ENCODE peak calls at places on chromosome 20, in seven cellular contexts. One of them, this sample, is unnamed.

GRCh38 chr20:47137231-47137865 is 219.2 kb downstream of the ZMYND8 start:
- DNase-seq in nephron progenitor cell: no peak
- DNase-seq in RCC 7860: no peak
- DNase-seq in AML-193: no peak
- DNase-seq in activated naive CD8-positive, alpha-beta T cell treated with anti-CD3 and anti-CD28 coated beads, Interleukin-2, amount 50 U/mL, for 24 hours: no peak
- DNase-seq in epithelial cell of esophagus: no peak
- DNase-seq in mesendoderm: no peak
- DNase-seq in this sample: no peak

GRCh38 chr20:50044353-50044960 is 61.7 kb downstream of the SNAI1 start:
- DNase-seq in RCC 7860: no peak
- DNase-seq in epithelial cell of esophagus: no peak
- DNase-seq in nephron progenitor cell: no peak
- DNase-seq in mesendoderm: no peak
- DNase-seq in AML-193: no peak
- DNase-seq in activated naive CD8-positive, alpha-beta T cell treated with anti-CD3 and anti-CD28 coated beads, Interleukin-2, amount 50 U/mL, for 24 hours: no peak
- DNase-seq in this sample: no peak

GRCh38 chr20:37352611-37352980 is 6.7 kb downstream of the SRC start:
- DNase-seq in activated naive CD8-positive, alpha-beta T cell treated with anti-CD3 and anti-CD28 coated beads, Interleukin-2, amount 50 U/mL, for 24 hours: no peak
- DNase-seq in AML-193: no peak
- DNase-seq in epithelial cell of esophagus: no peak
- DNase-seq in mesendoderm: no peak
- DNase-seq in RCC 7860: no peak
- DNase-seq in nephron progenitor cell: no peak
- DNase-seq in this sample: no peak

GRCh38 chr20:38620501-38620900 is 18.9 kb downstream of the ARHGAP40 start:
- DNase-seq in AML-193: no peak
- DNase-seq in epithelial cell of esophagus: no peak
- DNase-seq in RCC 7860: no peak
- DNase-seq in activated naive CD8-positive, alpha-beta T cell treated with anti-CD3 and anti-CD28 coated beads, Interleukin-2, amount 50 U/mL, for 24 hours: no peak
- DNase-seq in nephron progenitor cell: no peak
- DNase-seq in mesendoderm: no peak
- DNase-seq in this sample: no peak

GRCh38 chr20:38315290-38315966 is 11.5 kb downstream of the BPI start:
- DNase-seq in activated naive CD8-positive, alpha-beta T cell treated with anti-CD3 and anti-CD28 coated beads, Interleukin-2, amount 50 U/mL, for 24 hours: no peak
- DNase-seq in RCC 7860: no peak
- DNase-seq in nephron progenitor cell: no peak
- DNase-seq in epithelial cell of esophagus: no peak
- DNase-seq in AML-193: no peak
- DNase-seq in mesendoderm: no peak
- DNase-seq in this sample: no peak

GRCh38 chr20:7859371-7859802 is 80.9 kb downstream of the HAO1 start:
- DNase-seq in AML-193: peak; percentile 23
- DNase-seq in epithelial cell of esophagus: peak; percentile 82
- DNase-seq in RCC 7860: peak; percentile 31
- DNase-seq in activated naive CD8-positive, alpha-beta T cell treated with anti-CD3 and anti-CD28 coated beads, Interleukin-2, amount 50 U/mL, for 24 hours: no peak
- DNase-seq in nephron progenitor cell: peak; percentile 14
- DNase-seq in mesendoderm: peak; percentile 64
- DNase-seq in this sample: no peak

GRCh38 chr20:651713-652610 is 1.0 kb downstream of the SRXN1 start:
- DNase-seq in AML-193: no peak
- DNase-seq in RCC 7860: peak; percentile 6
- DNase-seq in epithelial cell of esophagus: no peak
- DNase-seq in mesendoderm: no peak
- DNase-seq in nephron progenitor cell: no peak
- DNase-seq in activated naive CD8-positive, alpha-beta T cell treated with anti-CD3 and anti-CD28 coated beads, Interleukin-2, amount 50 U/mL, for 24 hours: no peak
- DNase-seq in this sample: no peak

GRCh38 chr20:23008673-23009072 is 26.4 kb upstream of the SSTR4 start:
- DNase-seq in epithelial cell of esophagus: peak; percentile 51
- DNase-seq in AML-193: no peak
- DNase-seq in RCC 7860: peak; percentile 7
- DNase-seq in activated naive CD8-positive, alpha-beta T cell treated with anti-CD3 and anti-CD28 coated beads, Interleukin-2, amount 50 U/mL, for 24 hours: no peak
- DNase-seq in nephron progenitor cell: no peak
- DNase-seq in mesendoderm: no peak
- DNase-seq in this sample: no peak

GRCh38 chr20:57582432-57583288 is 21.8 kb downstream of the PCK1 start:
- DNase-seq in activated naive CD8-positive, alpha-beta T cell treated with anti-CD3 and anti-CD28 coated beads, Interleukin-2, amount 50 U/mL, for 24 hours: no peak
- DNase-seq in epithelial cell of esophagus: peak; percentile 14
- DNase-seq in mesendoderm: peak; percentile 56
- DNase-seq in AML-193: no peak
- DNase-seq in RCC 7860: no peak
- DNase-seq in nephron progenitor cell: peak; percentile 61
- DNase-seq in this sample: no peak

GRCh38 chr20:35739294-35740163 is 2.5 kb downstream of the RBM39 start:
- DNase-seq in activated naive CD8-positive, alpha-beta T cell treated with anti-CD3 and anti-CD28 coated beads, Interleukin-2, amount 50 U/mL, for 24 hours: no peak
- DNase-seq in RCC 7860: peak; percentile 29
- DNase-seq in nephron progenitor cell: no peak
- DNase-seq in mesendoderm: peak; percentile 50
- DNase-seq in AML-193: peak; percentile 69
- DNase-seq in epithelial cell of esophagus: peak; percentile 62
- DNase-seq in this sample: no peak

GRCh38 chr20:2742934-2743559 is 50.5 kb downstream of the EBF4 start:
- DNase-seq in activated naive CD8-positive, alpha-beta T cell treated with anti-CD3 and anti-CD28 coated beads, Interleukin-2, amount 50 U/mL, for 24 hours: peak; percentile 78
- DNase-seq in AML-193: peak; percentile 56
- DNase-seq in epithelial cell of esophagus: peak; percentile 64
- DNase-seq in mesendoderm: peak; percentile 82
- DNase-seq in RCC 7860: peak; percentile 40
- DNase-seq in nephron progenitor cell: peak; percentile 81
- DNase-seq in this sample: no peak

GRCh38 chr20:45011108-45011526 is 44.8 kb downstream of the STK4 start:
- DNase-seq in activated naive CD8-positive, alpha-beta T cell treated with anti-CD3 and anti-CD28 coated beads, Interleukin-2, amount 50 U/mL, for 24 hours: peak; percentile 47
- DNase-seq in mesendoderm: peak; percentile 73
- DNase-seq in epithelial cell of esophagus: peak; percentile 64
- DNase-seq in RCC 7860: peak; percentile 45
- DNase-seq in AML-193: peak; percentile 65
- DNase-seq in nephron progenitor cell: peak; percentile 49
- DNase-seq in this sample: no peak

GRCh38 chr20:23420943-23421925 is at the start of gene NAPB:
- DNase-seq in mesendoderm: peak; percentile 97
- DNase-seq in AML-193: peak; percentile 91
- DNase-seq in nephron progenitor cell: peak; percentile 93
- DNase-seq in RCC 7860: peak; percentile 67
- DNase-seq in activated naive CD8-positive, alpha-beta T cell treated with anti-CD3 and anti-CD28 coated beads, Interleukin-2, amount 50 U/mL, for 24 hours: peak; percentile 95
- DNase-seq in epithelial cell of esophagus: peak; percentile 94
- DNase-seq in this sample: peak; percentile 43

GRCh38 chr20:62352402-62353288 is 14.5 kb downstream of the LAMA5 start:
- DNase-seq in RCC 7860: peak; percentile 86
- DNase-seq in epithelial cell of esophagus: peak; percentile 54
- DNase-seq in activated naive CD8-positive, alpha-beta T cell treated with anti-CD3 and anti-CD28 coated beads, Interleukin-2, amount 50 U/mL, for 24 hours: no peak
- DNase-seq in AML-193: no peak
- DNase-seq in mesendoderm: no peak
- DNase-seq in nephron progenitor cell: no peak
- DNase-seq in this sample: no peak

GRCh38 chr20:4769328-4769727 is 47.6 kb downstream of the PRND start:
- DNase-seq in nephron progenitor cell: no peak
- DNase-seq in mesendoderm: no peak
- DNase-seq in RCC 7860: no peak
- DNase-seq in epithelial cell of esophagus: no peak
- DNase-seq in activated naive CD8-positive, alpha-beta T cell treated with anti-CD3 and anti-CD28 coated beads, Interleukin-2, amount 50 U/mL, for 24 hours: no peak
- DNase-seq in AML-193: no peak
- DNase-seq in this sample: no peak

GRCh38 chr20:47351643-47352331 is 4.7 kb downstream of the ZMYND8 start:
- DNase-seq in AML-193: no peak
- DNase-seq in RCC 7860: no peak
- DNase-seq in activated naive CD8-positive, alpha-beta T cell treated with anti-CD3 and anti-CD28 coated beads, Interleukin-2, amount 50 U/mL, for 24 hours: no peak
- DNase-seq in epithelial cell of esophagus: peak; percentile 48
- DNase-seq in nephron progenitor cell: no peak
- DNase-seq in mesendoderm: peak; percentile 80
- DNase-seq in this sample: no peak

GRCh38 chr20:62287759-62288534 is 14.8 kb upstream of the ADRM1 start:
- DNase-seq in mesendoderm: no peak
- DNase-seq in AML-193: no peak
- DNase-seq in activated naive CD8-positive, alpha-beta T cell treated with anti-CD3 and anti-CD28 coated beads, Interleukin-2, amount 50 U/mL, for 24 hours: no peak
- DNase-seq in RCC 7860: no peak
- DNase-seq in nephron progenitor cell: no peak
- DNase-seq in epithelial cell of esophagus: peak; percentile 56
- DNase-seq in this sample: no peak

GRCh38 chr20:4661191-4661590 is 60.5 kb upstream of the PRND start:
- DNase-seq in nephron progenitor cell: no peak
- DNase-seq in activated naive CD8-positive, alpha-beta T cell treated with anti-CD3 and anti-CD28 coated beads, Interleukin-2, amount 50 U/mL, for 24 hours: peak; percentile 17
- DNase-seq in epithelial cell of esophagus: no peak
- DNase-seq in AML-193: no peak
- DNase-seq in mesendoderm: no peak
- DNase-seq in RCC 7860: no peak
- DNase-seq in this sample: no peak

GRCh38 chr20:17653835-17654648 is 28.0 kb downstream of the RRBP1 start:
- DNase-seq in RCC 7860: no peak
- DNase-seq in AML-193: no peak
- DNase-seq in activated naive CD8-positive, alpha-beta T cell treated with anti-CD3 and anti-CD28 coated beads, Interleukin-2, amount 50 U/mL, for 24 hours: no peak
- DNase-seq in nephron progenitor cell: no peak
- DNase-seq in epithelial cell of esophagus: no peak
- DNase-seq in mesendoderm: no peak
- DNase-seq in this sample: no peak

GRCh38 chr20:52242237-52243230 is 51.0 kb upstream of the ZFP64 start:
- DNase-seq in mesendoderm: peak; percentile 6
- DNase-seq in activated naive CD8-positive, alpha-beta T cell treated with anti-CD3 and anti-CD28 coated beads, Interleukin-2, amount 50 U/mL, for 24 hours: no peak
- DNase-seq in AML-193: peak; percentile 23
- DNase-seq in epithelial cell of esophagus: peak; percentile 9
- DNase-seq in nephron progenitor cell: no peak
- DNase-seq in RCC 7860: peak; percentile 42
- DNase-seq in this sample: no peak

GRCh38 chr20:63892402-63892801 is 2.5 kb upstream of the DNAJC5 start:
- DNase-seq in RCC 7860: no peak
- DNase-seq in mesendoderm: no peak
- DNase-seq in activated naive CD8-positive, alpha-beta T cell treated with anti-CD3 and anti-CD28 coated beads, Interleukin-2, amount 50 U/mL, for 24 hours: no peak
- DNase-seq in AML-193: no peak
- DNase-seq in epithelial cell of esophagus: no peak
- DNase-seq in nephron progenitor cell: no peak
- DNase-seq in this sample: no peak

GRCh38 chr20:54000262-54000661 is 70.1 kb downstream of the BCAS1 start:
- DNase-seq in RCC 7860: no peak
- DNase-seq in activated naive CD8-positive, alpha-beta T cell treated with anti-CD3 and anti-CD28 coated beads, Interleukin-2, amount 50 U/mL, for 24 hours: no peak
- DNase-seq in mesendoderm: no peak
- DNase-seq in AML-193: no peak
- DNase-seq in epithelial cell of esophagus: no peak
- DNase-seq in nephron progenitor cell: no peak
- DNase-seq in this sample: no peak

GRCh38 chr20:63850689-63851547 is 10.4 kb upstream of the ABHD16B start:
- DNase-seq in activated naive CD8-positive, alpha-beta T cell treated with anti-CD3 and anti-CD28 coated beads, Interleukin-2, amount 50 U/mL, for 24 hours: peak; percentile 63
- DNase-seq in AML-193: no peak
- DNase-seq in epithelial cell of esophagus: no peak
- DNase-seq in mesendoderm: no peak
- DNase-seq in RCC 7860: no peak
- DNase-seq in nephron progenitor cell: no peak
- DNase-seq in this sample: no peak

GRCh38 chr20:43560974-43561373 is 2.1 kb downstream of the SGK2 start:
- DNase-seq in epithelial cell of esophagus: no peak
- DNase-seq in activated naive CD8-positive, alpha-beta T cell treated with anti-CD3 and anti-CD28 coated beads, Interleukin-2, amount 50 U/mL, for 24 hours: no peak
- DNase-seq in mesendoderm: no peak
- DNase-seq in AML-193: no peak
- DNase-seq in nephron progenitor cell: no peak
- DNase-seq in RCC 7860: no peak
- DNase-seq in this sample: no peak